ENCODE peak calls at places on chromosomes 7 and 10, in four cellular contexts. One of them, this sample, is unnamed.

GRCh38 chr7:125820495-125820894 is 890.9 kb upstream of the POT1 start:
- DNase-seq in MM.1S: no peak
- DNase-seq in PC-3: no peak
- DNase-seq in GM23338: no peak
- DNase-seq in this sample: no peak

GRCh38 chr7:110600983-110601382 is 489.9 kb upstream of the LRRN3 start:
- DNase-seq in PC-3: no peak
- DNase-seq in GM23338: no peak
- DNase-seq in MM.1S: no peak
- DNase-seq in this sample: no peak

GRCh38 chr7:31121641-31122040 is 69.5 kb downstream of the ADCYAP1R1 start:
- DNase-seq in GM23338: no peak
- DNase-seq in PC-3: no peak
- DNase-seq in MM.1S: no peak
- DNase-seq in this sample: no peak

GRCh38 chr7:10483671-10484070 is 490.0 kb upstream of the PHF14 start:
- DNase-seq in MM.1S: no peak
- DNase-seq in GM23338: no peak
- DNase-seq in PC-3: peak; percentile 5
- DNase-seq in this sample: no peak

GRCh38 chr10:78471723-78472541 is 438.3 kb downstream of the RPS24 start:
- DNase-seq in PC-3: no peak
- DNase-seq in GM23338: no peak
- DNase-seq in MM.1S: no peak
- DNase-seq in this sample: no peak

GRCh38 chr10:13231808-13232207 is 2.4 kb downstream of the UCMA start:
- DNase-seq in MM.1S: no peak
- DNase-seq in GM23338: no peak
- DNase-seq in PC-3: no peak
- DNase-seq in this sample: no peak

GRCh38 chr10:3757250-3757637 is 27.8 kb downstream of the KLF6 start:
- DNase-seq in PC-3: no peak
- DNase-seq in GM23338: no peak
- DNase-seq in MM.1S: peak; percentile 77
- DNase-seq in this sample: no peak

GRCh38 chr10:120506674-120507073 is 49.6 kb downstream of the PLPP4 start:
- DNase-seq in GM23338: no peak
- DNase-seq in MM.1S: no peak
- DNase-seq in PC-3: no peak
- DNase-seq in this sample: no peak

GRCh38 chr10:13705526-13706169 is 118.9 kb downstream of the PRPF18 start:
- DNase-seq in PC-3: no peak
- DNase-seq in GM23338: no peak
- DNase-seq in MM.1S: no peak
- DNase-seq in this sample: no peak

GRCh38 chr7:151368136-151368571 is 26.5 kb downstream of the NUB1 start:
- DNase-seq in PC-3: peak; percentile 75
- DNase-seq in MM.1S: peak; percentile 92
- DNase-seq in GM23338: peak; percentile 94
- DNase-seq in this sample: peak; percentile 87

GRCh38 chr7:83413425-83413824 is 235.5 kb downstream of the SEMA3E start:
- DNase-seq in GM23338: no peak
- DNase-seq in MM.1S: no peak
- DNase-seq in PC-3: peak; percentile 17
- DNase-seq in this sample: peak; percentile 37
- H2AFZ ChIP-seq in GM23338: peak overlapping the region; percentile 54
- H2AFZ ChIP-seq in MM.1S: no peak overlapping the region
- H2AFZ ChIP-seq in PC-3: no peak overlapping the region
- H2AFZ ChIP-seq in this sample: peak overlapping the region; percentile 23

DNA sequence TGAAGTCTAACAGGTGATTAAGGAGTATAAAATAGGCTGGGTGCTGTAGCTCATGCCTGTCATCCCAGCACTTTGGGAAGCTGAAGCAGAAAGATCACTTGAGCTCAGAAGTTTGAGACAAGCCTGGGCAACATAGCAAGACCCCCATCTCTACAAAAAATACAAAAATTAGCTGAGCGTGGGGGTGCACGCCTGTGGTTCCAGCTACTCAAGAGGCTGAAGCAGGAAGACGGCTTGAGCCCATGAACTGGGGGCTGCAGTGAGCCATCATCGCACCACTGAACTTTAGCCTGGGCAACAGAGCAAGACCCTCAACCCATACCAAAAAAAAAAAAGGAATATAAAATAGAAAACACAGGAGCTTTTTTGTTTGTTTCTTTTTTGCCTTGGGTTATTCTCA is 47.4 kb downstream of the DCLRE1A start:
- DNase-seq in PC-3: no peak
- DNase-seq in MM.1S: no peak
- DNase-seq in GM23338: no peak
- DNase-seq in this sample: no peak
- H2AFZ ChIP-seq in PC-3: no peak overlapping the region
- H2AFZ ChIP-seq in MM.1S: no peak overlapping the region
- H2AFZ ChIP-seq in GM23338: no peak overlapping the region
- H2AFZ ChIP-seq in this sample: no peak overlapping the region

DNA sequence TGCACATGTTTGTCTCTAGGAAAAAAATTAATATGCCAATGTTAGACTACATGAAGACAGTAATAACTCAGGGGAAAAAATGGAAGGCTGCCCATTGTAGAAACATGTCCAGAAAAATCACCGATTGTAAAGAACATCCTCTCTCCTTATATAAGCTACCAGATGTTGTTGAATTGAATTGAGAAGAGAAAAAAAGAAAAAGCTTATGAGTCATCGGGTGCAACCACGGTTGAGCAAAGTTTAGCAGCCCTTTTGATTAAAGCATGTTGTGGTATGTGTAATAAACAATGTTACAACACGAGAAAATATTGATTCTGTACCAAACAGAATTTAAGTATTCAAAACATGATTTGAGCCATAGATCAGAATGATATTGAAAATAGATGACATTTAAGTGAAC is 102.3 kb upstream of the ARHGAP21 start:
- DNase-seq in MM.1S: no peak
- DNase-seq in GM23338: no peak
- DNase-seq in PC-3: peak; percentile 48
- DNase-seq in this sample: no peak
- H2AFZ ChIP-seq in MM.1S: no peak overlapping the region
- H2AFZ ChIP-seq in GM23338: no peak overlapping the region
- H2AFZ ChIP-seq in PC-3: peak overlapping the region; percentile 14
- H2AFZ ChIP-seq in this sample: no peak overlapping the region

DNA sequence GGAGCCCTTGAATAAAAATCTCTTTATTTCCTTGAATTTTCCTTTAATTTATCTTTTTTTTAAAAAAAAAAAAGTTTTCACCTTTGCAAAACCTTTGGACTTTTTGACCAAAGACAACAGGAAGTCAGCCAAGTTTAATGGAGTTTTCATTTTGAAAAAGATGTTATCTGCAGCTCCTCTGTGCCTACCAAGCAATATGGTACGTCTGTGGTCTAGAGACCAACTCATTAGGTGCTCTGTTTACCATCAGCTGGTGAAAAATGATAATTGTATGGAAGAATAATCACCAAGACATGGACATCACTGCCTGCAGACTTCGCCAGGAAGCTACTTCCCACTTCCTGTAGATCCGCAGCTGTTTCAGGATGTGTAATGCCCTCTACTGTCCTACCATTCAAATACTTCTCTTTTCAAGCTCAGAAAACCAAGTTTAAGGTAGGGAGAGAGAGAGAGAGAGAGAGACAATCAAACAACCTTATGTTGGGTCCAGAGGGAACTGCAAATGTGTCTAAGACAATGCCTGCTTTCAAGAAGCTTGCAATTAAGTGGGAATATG is 18.7 kb downstream of the PLXNA4 start:
- DNase-seq in GM23338: peak; percentile 47
- DNase-seq in PC-3: peak; percentile 52
- DNase-seq in MM.1S: no peak
- DNase-seq in this sample: no peak
- H2AFZ ChIP-seq in GM23338: no peak overlapping the region
- H2AFZ ChIP-seq in PC-3: peak overlapping the region; percentile 4
- H2AFZ ChIP-seq in MM.1S: no peak overlapping the region
- H2AFZ ChIP-seq in this sample: no peak overlapping the region

GRCh38 chr7:99860281-99861127 is 16.3 kb downstream of the OR2AE1 start:
- DNase-seq in MM.1S: no peak
- DNase-seq in PC-3: peak; percentile 74
- DNase-seq in GM23338: no peak
- DNase-seq in this sample: peak; percentile 6
- H2AFZ ChIP-seq in MM.1S: no peak overlapping the region
- H2AFZ ChIP-seq in PC-3: no peak overlapping the region
- H2AFZ ChIP-seq in GM23338: peak overlapping the region; percentile 78
- H2AFZ ChIP-seq in this sample: no peak overlapping the region

GRCh38 chr7:2606539-2606936 is 25.2 kb upstream of the TTYH3 start:
- DNase-seq in GM23338: no peak
- DNase-seq in PC-3: no peak
- DNase-seq in MM.1S: no peak
- DNase-seq in this sample: no peak

GRCh38 chr7:2607122-2607912 is 24.5 kb upstream of the TTYH3 start:
- DNase-seq in MM.1S: no peak
- DNase-seq in PC-3: no peak
- DNase-seq in GM23338: no peak
- DNase-seq in this sample: no peak

GRCh38 chr7:2609001-2609411 is 22.8 kb upstream of the TTYH3 start:
- DNase-seq in MM.1S: no peak
- DNase-seq in PC-3: peak; percentile 22
- DNase-seq in GM23338: peak; percentile 93
- DNase-seq in this sample: no peak

GRCh38 chr7:2610466-2610865 is 21.3 kb upstream of the TTYH3 start:
- DNase-seq in MM.1S: no peak
- DNase-seq in PC-3: no peak
- DNase-seq in GM23338: no peak
- DNase-seq in this sample: no peak

GRCh38 chr7:2607913-2608899 is 23.6 kb upstream of the TTYH3 start:
- DNase-seq in MM.1S: no peak
- DNase-seq in GM23338: no peak
- DNase-seq in PC-3: no peak
- DNase-seq in this sample: no peak
- H2AFZ ChIP-seq in MM.1S: no peak overlapping the region
- H2AFZ ChIP-seq in GM23338: no peak overlapping the region
- H2AFZ ChIP-seq in PC-3: no peak overlapping the region
- H2AFZ ChIP-seq in this sample: no peak overlapping the region

GRCh38 chr10:48399551-48399950 is 93.1 kb downstream of the MAPK8 start:
- DNase-seq in MM.1S: no peak
- DNase-seq in GM23338: peak; percentile 17
- DNase-seq in PC-3: no peak
- DNase-seq in this sample: no peak
- H2AFZ ChIP-seq in MM.1S: no peak overlapping the region
- H2AFZ ChIP-seq in GM23338: no peak overlapping the region
- H2AFZ ChIP-seq in PC-3: no peak overlapping the region
- H2AFZ ChIP-seq in this sample: no peak overlapping the region

GRCh38 chr7:67917118-67917755 is 920.6 kb downstream of the TYW1 start:
- DNase-seq in PC-3: no peak
- DNase-seq in MM.1S: no peak
- DNase-seq in GM23338: no peak
- DNase-seq in this sample: no peak

GRCh38 chr7:67916571-67916970 is 919.9 kb downstream of the TYW1 start:
- DNase-seq in PC-3: no peak
- DNase-seq in GM23338: no peak
- DNase-seq in MM.1S: no peak
- DNase-seq in this sample: no peak

GRCh38 chr7:67913604-67914003 is 917.0 kb downstream of the TYW1 start:
- DNase-seq in GM23338: no peak
- DNase-seq in MM.1S: peak; percentile 18
- DNase-seq in PC-3: no peak
- DNase-seq in this sample: no peak

GRCh38 chr7:67918158-67918557 is 921.5 kb downstream of the TYW1 start:
- DNase-seq in GM23338: no peak
- DNase-seq in MM.1S: peak; percentile 33
- DNase-seq in PC-3: no peak
- DNase-seq in this sample: no peak
- H2AFZ ChIP-seq in GM23338: no peak overlapping the region
- H2AFZ ChIP-seq in MM.1S: no peak overlapping the region
- H2AFZ ChIP-seq in PC-3: no peak overlapping the region
- H2AFZ ChIP-seq in this sample: no peak overlapping the region

GRCh38 chr10:93553501-93554374 is 12.7 kb upstream of the FFAR4 start:
- DNase-seq in MM.1S: no peak
- DNase-seq in GM23338: no peak
- DNase-seq in PC-3: no peak
- DNase-seq in this sample: no peak

GRCh38 chr10:93550634-93551033 is 15.8 kb upstream of the FFAR4 start:
- DNase-seq in PC-3: no peak
- DNase-seq in GM23338: no peak
- DNase-seq in MM.1S: no peak
- DNase-seq in this sample: no peak

GRCh38 chr10:93559490-93559889 is 7.0 kb upstream of the FFAR4 start:
- DNase-seq in PC-3: no peak
- DNase-seq in GM23338: no peak
- DNase-seq in MM.1S: no peak
- DNase-seq in this sample: peak; percentile 38

GRCh38 chr10:93552780-93553179 is 13.7 kb upstream of the FFAR4 start:
- DNase-seq in PC-3: no peak
- DNase-seq in GM23338: no peak
- DNase-seq in MM.1S: no peak
- DNase-seq in this sample: no peak

DNA sequence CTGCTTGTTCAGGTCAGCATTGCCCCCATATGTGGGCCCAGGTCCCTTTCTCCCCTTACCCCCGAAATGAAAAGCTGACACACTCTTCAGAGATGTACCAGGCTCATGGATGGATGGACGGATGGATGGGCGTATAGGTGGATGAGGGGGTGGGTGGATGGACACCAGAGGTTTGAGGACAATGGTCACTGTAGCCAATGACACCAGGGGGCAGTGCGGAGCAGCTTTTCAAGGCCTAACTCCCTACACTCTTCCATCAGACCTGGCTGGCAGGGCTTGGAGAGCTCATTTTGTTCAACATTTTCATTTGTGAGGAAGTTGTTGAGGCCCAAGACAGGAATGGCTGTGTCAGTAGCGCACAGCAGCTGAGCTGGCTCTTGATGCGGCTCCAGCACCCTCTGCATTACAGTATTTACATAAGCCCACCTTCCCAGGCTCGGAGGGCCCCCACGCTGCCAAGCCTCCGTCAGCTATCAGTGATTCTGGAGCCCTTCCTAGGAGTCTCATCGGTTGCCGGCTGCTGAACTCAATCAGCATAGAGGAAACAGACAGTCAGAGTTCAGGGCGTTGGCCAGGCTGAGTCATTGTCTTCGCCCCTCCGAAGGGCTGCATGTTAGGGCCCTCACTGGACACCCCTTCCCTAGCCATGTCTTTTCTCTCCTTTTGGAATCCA is 11.6 kb upstream of the FFAR4 start:
- DNase-seq in GM23338: peak; percentile 93
- DNase-seq in MM.1S: peak; percentile 36
- DNase-seq in PC-3: peak; percentile 77
- DNase-seq in this sample: peak; percentile 48
- H2AFZ ChIP-seq in GM23338: peak overlapping the region; percentile 99
- H2AFZ ChIP-seq in MM.1S: no peak overlapping the region
- H2AFZ ChIP-seq in PC-3: peak overlapping the region; percentile 76
- H2AFZ ChIP-seq in this sample: no peak overlapping the region

This sample was measured in PC-9.